ENCODE peak calls at places on chromosomes 6 and 20, in six cellular contexts. C, Y, E, I, L and H are unnamed samples.
A peak's percentile ranks its signal among the peaks of the same experiment; 100 is the strongest.

GRCh38 chr6:7974932-7975763 is 64.6 kb upstream of the TXNDC5 start:
- DNase-seq in C (peak; percentile 100), L (no peak), Y (peak; percentile 93), E (peak; percentile 73), I (peak; percentile 100), H (no peak)

GRCh38 chr6:106751501-106752252 is 122.3 kb downstream of the QRSL1 start:
- DNase-seq in C (no peak), Y (peak; percentile 43), E (no peak), L (no peak), I (no peak), H (no peak)

GRCh38 chr20:10568032-10568431 is 105.8 kb downstream of the JAG1 start:
- DNase-seq in I (peak; percentile 54), C (no peak), Y (no peak), L (no peak), E (no peak), H (no peak)

GRCh38 chr20:39516964-39517363 is 554.8 kb downstream of the DHX35 start:
- DNase-seq in L (no peak), E (no peak), I (no peak), C (no peak), Y (no peak), H (no peak)

GRCh38 chr6:118546164-118546929 is 1.7 kb upstream of the PLN start:
- DNase-seq in Y (no peak), E (no peak), L (no peak), C (no peak), I (no peak), H (no peak)

GRCh38 chr6:111793711-111794111 is 79.5 kb downstream of the FYN start:
- DNase-seq in E (no peak), C (no peak), Y (no peak), I (peak; percentile 86), L (no peak), H (no peak)

GRCh38 chr6:14706378-14706929 is 539.4 kb upstream of the JARID2 start:
- DNase-seq in E (peak; percentile 70), L (no peak), Y (peak; percentile 29), I (no peak), C (no peak), H (no peak)

GRCh38 chr6:166656269-166657206 is 29.5 kb upstream of the RPS6KA2 start:
- DNase-seq in L (no peak), I (peak; percentile 56), C (no peak), Y (no peak), E (no peak), H (peak; percentile 25)

GRCh38 chr20:2872304-2873009 is 824 bp upstream of the PTPRA start:
- DNase-seq in E (peak; percentile 61), L (no peak), I (peak; percentile 63), C (peak; percentile 64), Y (peak; percentile 71), H (peak; percentile 77)

GRCh38 chr6:170523256-170524187 is 29.6 kb downstream of the PSMB1 start:
- DNase-seq in C (peak; percentile 41), L (no peak), I (no peak), Y (no peak), E (no peak), H (no peak)

GRCh38 chr6:22470454-22471368 is 98.7 kb upstream of the HDGFL1 start:
- DNase-seq in C (peak; percentile 98), Y (peak; percentile 35), I (no peak), E (no peak), L (no peak), H (no peak)

GRCh38 chr6:52503853-52504777 is 72.7 kb downstream of the TRAM2 start:
- DNase-seq in Y (peak; percentile 97), I (no peak), E (peak; percentile 90), L (no peak), C (peak; percentile 49), H (no peak)

GRCh38 chr20:59938696-59939051 is 1.4 kb downstream of the PPP1R3D start:
- DNase-seq in L (no peak), E (no peak), I (no peak), C (no peak), Y (no peak), H (no peak)

GRCh38 chr6:158290659-158291058 is 21.6 kb upstream of the TULP4 start:
- DNase-seq in Y (no peak), C (no peak), I (no peak), E (no peak), L (no peak), H (no peak)

GRCh38 chr20:17619351-17620093 is 49.6 kb downstream of the DSTN start:
- DNase-seq in I (no peak), E (no peak), L (no peak), C (no peak), Y (no peak), H (peak; percentile 8)

DNA sequence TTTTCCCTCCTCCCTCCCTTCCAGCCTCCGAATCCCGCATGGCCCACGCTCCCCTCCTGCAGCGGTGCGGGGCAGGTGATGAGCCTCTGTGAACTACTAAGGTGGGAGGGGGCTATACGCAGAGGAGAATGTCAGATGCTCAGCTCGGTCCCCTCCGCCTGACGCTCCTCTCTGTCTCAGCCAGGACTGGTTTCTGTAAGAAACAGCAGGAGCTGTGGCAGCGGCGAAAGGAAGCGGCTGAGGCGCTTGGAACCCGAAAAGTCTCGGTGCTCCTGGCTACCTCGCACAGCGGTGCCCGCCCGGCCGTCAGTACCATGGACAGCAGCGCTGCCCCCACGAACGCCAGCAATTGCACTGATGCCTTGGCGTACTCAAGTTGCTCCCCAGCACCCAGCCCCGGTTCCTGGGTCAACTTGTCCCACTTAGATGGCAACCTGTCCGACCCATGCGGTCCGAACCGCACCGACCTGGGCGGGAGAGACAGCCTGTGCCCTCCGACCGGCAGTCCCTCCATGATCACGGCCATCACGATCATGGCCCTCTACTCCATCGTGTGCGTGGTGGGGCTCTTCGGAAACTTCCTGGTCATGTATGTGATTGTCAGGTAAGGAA is at the start of gene OPRM1:
- DNase-seq in C (peak; percentile 1), E (peak; percentile 20), Y (peak; percentile 2), L (peak; percentile 73), I (no peak), H (peak; percentile 93)
- TF ChIP-seq JUN in C (no peak), E (no peak), Y (no peak), L (no peak), I (no peak), H (peak; percentile 98)

GRCh38 chr6:134911532-134911931 is 38.4 kb downstream of the ALDH8A1 start:
- DNase-seq in I (no peak), C (no peak), Y (no peak), E (no peak), L (no peak), H (no peak)

GRCh38 chr6:134910596-134910935 is 39.3 kb downstream of the ALDH8A1 start:
- DNase-seq in Y (no peak), L (no peak), E (no peak), C (no peak), I (no peak), H (no peak)

GRCh38 chr6:134909701-134910595 is 40.0 kb downstream of the ALDH8A1 start:
- DNase-seq in Y (no peak), C (no peak), E (no peak), L (no peak), I (no peak), H (no peak)

GRCh38 chr6:134903448-134903847 is 46.5 kb downstream of the ALDH8A1 start:
- DNase-seq in L (no peak), E (no peak), I (no peak), Y (no peak), C (no peak), H (no peak)

GRCh38 chr6:134908906-134909516 is 40.9 kb downstream of the ALDH8A1 start:
- DNase-seq in L (no peak), C (peak; percentile 68), Y (peak; percentile 84), E (no peak), I (peak; percentile 7), H (no peak)
- TF ChIP-seq JUN in L (no peak), C (peak; percentile 39), Y (peak; percentile 26), E (peak; percentile 68), I (no peak), H (no peak)

GRCh38 chr6:168162366-168162765 is 83.4 kb upstream of the FRMD1 start:
- DNase-seq in E (no peak), C (no peak), L (no peak), Y (no peak), I (no peak), H (no peak)

GRCh38 chr6:168159503-168159902 is 80.5 kb upstream of the FRMD1 start:
- DNase-seq in Y (no peak), I (no peak), E (no peak), L (no peak), C (no peak), H (no peak)

GRCh38 chr6:168161371-168161750 is 82.3 kb upstream of the FRMD1 start:
- DNase-seq in L (no peak), I (no peak), Y (no peak), E (no peak), C (no peak), H (no peak)

GRCh38 chr6:168158980-168159349 is 80.0 kb upstream of the FRMD1 start:
- DNase-seq in E (no peak), L (no peak), Y (no peak), I (no peak), C (no peak), H (no peak)

DNA sequence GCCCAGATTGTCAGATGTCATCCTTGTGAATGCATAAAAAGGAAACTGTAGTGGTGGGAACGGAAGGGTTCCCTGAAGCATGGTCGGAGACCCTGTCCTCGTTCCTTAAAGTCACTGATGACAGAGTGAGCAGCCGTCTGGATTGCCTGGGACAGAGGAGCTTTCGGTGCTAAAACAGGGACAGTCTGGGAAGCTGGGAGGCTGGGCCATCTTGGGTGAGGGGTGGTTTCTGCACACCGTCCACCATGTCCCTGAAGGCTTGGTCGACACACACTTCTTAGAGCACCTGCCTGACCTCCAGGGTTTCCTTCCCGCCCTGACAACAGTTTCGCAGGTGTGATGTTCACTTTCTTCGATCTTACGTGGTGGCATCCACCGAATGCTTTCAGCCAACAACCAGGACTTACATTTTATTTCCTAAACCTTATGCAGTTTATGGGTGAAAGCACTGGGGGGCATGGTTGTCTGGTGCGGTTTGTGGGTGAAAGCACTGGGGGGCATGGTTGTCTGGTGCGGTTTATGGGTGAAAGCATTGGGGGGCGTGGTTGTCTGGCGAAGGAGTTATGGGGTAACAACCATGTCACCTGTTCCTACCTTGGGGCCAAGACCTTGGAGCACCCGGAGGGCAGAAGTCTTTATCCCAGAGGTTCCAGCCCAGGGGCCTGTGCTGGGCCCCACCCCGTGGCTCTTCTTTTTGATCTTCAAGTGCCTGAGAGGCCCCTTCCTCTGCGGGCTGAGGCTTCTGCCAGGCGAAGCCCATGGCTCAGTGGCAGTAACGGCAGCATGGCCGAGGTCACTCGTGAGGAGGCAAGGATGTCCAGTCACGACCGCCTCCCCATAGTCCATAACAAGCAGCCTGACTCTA is 81.7 kb upstream of the FRMD1 start:
- DNase-seq in E (no peak), I (no peak), L (no peak), C (no peak), Y (no peak), H (no peak)
- TF ChIP-seq JUN in E (no peak), I (no peak), L (no peak), C (no peak), Y (no peak), H (no peak)

GRCh38 chr20:63530788-63531160 is 6.4 kb downstream of the PTK6 start:
- DNase-seq in C (no peak), E (no peak), I (no peak), L (no peak), Y (no peak), H (no peak)
- TF ChIP-seq JUN in C (no peak), E (no peak), I (no peak), L (no peak), Y (no peak), H (no peak)

GRCh38 chr6:63904844-63905243 is 269.2 kb downstream of the PHF3 start:
- DNase-seq in Y (no peak), C (peak; percentile 76), L (no peak), E (no peak), I (no peak), H (no peak)
- TF ChIP-seq JUN in Y (no peak), C (peak; percentile 42), L (no peak), E (no peak), I (no peak), H (no peak)

GRCh38 chr6:43698584-43699349 is 11.2 kb upstream of the MRPS18A start:
- DNase-seq in C (peak; percentile 91), E (no peak), Y (peak; percentile 42), L (no peak), I (no peak), H (no peak)
- TF ChIP-seq JUN in C (no peak), E (no peak), Y (no peak), L (no peak), I (no peak), H (no peak)